ENCODE peak calls at places on chromosomes 3 and 15, in five cellular contexts. One of them, this sample, is unnamed.

GRCh38 chr3:182259579-182259978 is 533.7 kb upstream of the ATP11B start:
- DNase-seq in NCI-H2029: peak; percentile 19
- DNase-seq in thoracic aorta: no peak
- DNase-seq in psoas muscle: no peak
- DNase-seq in activated T-helper 1 cell treated with anti-CD3 and anti-CD28 coated beads, Interleukin-12 subunit alpha, Interleukin-12 subunit beta, Interleukin-2, Interleukin-4 antibody, amounts not matched to agents 30 ng/mL and 10 ng/mL and 1 ng/mL, durations not matched to agents 14 hours and 24 hours and 36 hours: no peak
- DNase-seq in this sample: no peak

GRCh38 chr3:73061416-73061815 is at the start of gene EBLN2:
- DNase-seq in NCI-H2029: no peak
- DNase-seq in activated T-helper 1 cell treated with anti-CD3 and anti-CD28 coated beads, Interleukin-12 subunit alpha, Interleukin-12 subunit beta, Interleukin-2, Interleukin-4 antibody, amounts not matched to agents 30 ng/mL and 10 ng/mL and 1 ng/mL, durations not matched to agents 14 hours and 24 hours and 36 hours: no peak
- DNase-seq in thoracic aorta: no peak
- DNase-seq in psoas muscle: no peak
- DNase-seq in this sample: no peak

GRCh38 chr15:41774873-41775417 is 661 bp downstream of the MAPKBP1 start:
- DNase-seq in NCI-H2029: no peak
- DNase-seq in thoracic aorta: no peak
- DNase-seq in activated T-helper 1 cell treated with anti-CD3 and anti-CD28 coated beads, Interleukin-12 subunit alpha, Interleukin-12 subunit beta, Interleukin-2, Interleukin-4 antibody, amounts not matched to agents 30 ng/mL and 10 ng/mL and 1 ng/mL, durations not matched to agents 14 hours and 24 hours and 36 hours: no peak
- DNase-seq in psoas muscle: no peak
- DNase-seq in this sample: no peak

GRCh38 chr3:98962189-98962930 is 60.9 kb upstream of the DCBLD2 start:
- DNase-seq in NCI-H2029: no peak
- DNase-seq in psoas muscle: no peak
- DNase-seq in thoracic aorta: no peak
- DNase-seq in activated T-helper 1 cell treated with anti-CD3 and anti-CD28 coated beads, Interleukin-12 subunit alpha, Interleukin-12 subunit beta, Interleukin-2, Interleukin-4 antibody, amounts not matched to agents 30 ng/mL and 10 ng/mL and 1 ng/mL, durations not matched to agents 14 hours and 24 hours and 36 hours: no peak
- DNase-seq in this sample: no peak

GRCh38 chr3:128524374-128525299 is 31.6 kb upstream of the GATA2 start:
- DNase-seq in activated T-helper 1 cell treated with anti-CD3 and anti-CD28 coated beads, Interleukin-12 subunit alpha, Interleukin-12 subunit beta, Interleukin-2, Interleukin-4 antibody, amounts not matched to agents 30 ng/mL and 10 ng/mL and 1 ng/mL, durations not matched to agents 14 hours and 24 hours and 36 hours: no peak
- DNase-seq in thoracic aorta: no peak
- DNase-seq in psoas muscle: no peak
- DNase-seq in NCI-H2029: no peak
- DNase-seq in this sample: no peak

GRCh38 chr3:54357307-54357706 is 235.0 kb downstream of the CACNA2D3 start:
- DNase-seq in thoracic aorta: no peak
- DNase-seq in NCI-H2029: no peak
- DNase-seq in activated T-helper 1 cell treated with anti-CD3 and anti-CD28 coated beads, Interleukin-12 subunit alpha, Interleukin-12 subunit beta, Interleukin-2, Interleukin-4 antibody, amounts not matched to agents 30 ng/mL and 10 ng/mL and 1 ng/mL, durations not matched to agents 14 hours and 24 hours and 36 hours: no peak
- DNase-seq in psoas muscle: no peak
- DNase-seq in this sample: no peak

GRCh38 chr15:50883903-50884302 is 24.6 kb upstream of the AP4E1 start:
- DNase-seq in thoracic aorta: no peak
- DNase-seq in NCI-H2029: no peak
- DNase-seq in activated T-helper 1 cell treated with anti-CD3 and anti-CD28 coated beads, Interleukin-12 subunit alpha, Interleukin-12 subunit beta, Interleukin-2, Interleukin-4 antibody, amounts not matched to agents 30 ng/mL and 10 ng/mL and 1 ng/mL, durations not matched to agents 14 hours and 24 hours and 36 hours: peak; percentile 39
- DNase-seq in psoas muscle: no peak
- DNase-seq in this sample: peak; percentile 84

GRCh38 chr3:194265996-194266657 is 85.0 kb downstream of the CPN2 start:
- DNase-seq in NCI-H2029: no peak
- DNase-seq in psoas muscle: no peak
- DNase-seq in thoracic aorta: no peak
- DNase-seq in activated T-helper 1 cell treated with anti-CD3 and anti-CD28 coated beads, Interleukin-12 subunit alpha, Interleukin-12 subunit beta, Interleukin-2, Interleukin-4 antibody, amounts not matched to agents 30 ng/mL and 10 ng/mL and 1 ng/mL, durations not matched to agents 14 hours and 24 hours and 36 hours: no peak
- DNase-seq in this sample: no peak

GRCh38 chr3:139182143-139182542 is 137.5 kb upstream of the PRR23C start:
- DNase-seq in NCI-H2029: no peak
- DNase-seq in psoas muscle: no peak
- DNase-seq in activated T-helper 1 cell treated with anti-CD3 and anti-CD28 coated beads, Interleukin-12 subunit alpha, Interleukin-12 subunit beta, Interleukin-2, Interleukin-4 antibody, amounts not matched to agents 30 ng/mL and 10 ng/mL and 1 ng/mL, durations not matched to agents 14 hours and 24 hours and 36 hours: no peak
- DNase-seq in thoracic aorta: no peak
- DNase-seq in this sample: no peak

GRCh38 chr3:69710153-69710977 is 28.9 kb upstream of the MITF start:
- DNase-seq in thoracic aorta: no peak
- DNase-seq in activated T-helper 1 cell treated with anti-CD3 and anti-CD28 coated beads, Interleukin-12 subunit alpha, Interleukin-12 subunit beta, Interleukin-2, Interleukin-4 antibody, amounts not matched to agents 30 ng/mL and 10 ng/mL and 1 ng/mL, durations not matched to agents 14 hours and 24 hours and 36 hours: no peak
- DNase-seq in psoas muscle: no peak
- DNase-seq in NCI-H2029: no peak
- DNase-seq in this sample: no peak

GRCh38 chr15:67097893-67098740 is 32.7 kb downstream of the SMAD3 start:
- DNase-seq in NCI-H2029: no peak
- DNase-seq in psoas muscle: peak; percentile 51
- DNase-seq in thoracic aorta: no peak
- DNase-seq in activated T-helper 1 cell treated with anti-CD3 and anti-CD28 coated beads, Interleukin-12 subunit alpha, Interleukin-12 subunit beta, Interleukin-2, Interleukin-4 antibody, amounts not matched to agents 30 ng/mL and 10 ng/mL and 1 ng/mL, durations not matched to agents 14 hours and 24 hours and 36 hours: peak; percentile 44
- DNase-seq in this sample: peak; percentile 75

This sample was measured in GDM1.